ENCODE peak calls at places on chromosomes 12 and 14, in eight cellular contexts. I, R, Z, K, U, C, D and E are unnamed samples.

GRCh38 chr12:129538137-129538536 is 365.7 kb downstream of the TMEM132D start:
- DNase-seq in I (no peak), R (no peak), Z (no peak), K (no peak), U (no peak), C (no peak), D (no peak), E (no peak)

GRCh38 chr12:10584415-10584814 is 29.0 kb downstream of the MAGOHB start:
- DNase-seq in I (no peak), R (no peak), Z (no peak), K (no peak), U (peak), C (no peak), D (no peak), E (no peak)

GRCh38 chr14:80901260-80901659 is 40.3 kb downstream of the CEP128 start:
- DNase-seq in I (no peak), R (no peak), Z (no peak), K (no peak), U (no peak), C (no peak), D (no peak), E (no peak)

GRCh38 chr14:76309572-76310551 is 66.1 kb upstream of the ESRRB start:
- DNase-seq in I (peak), R (no peak), Z (peak), K (no peak), U (no peak), C (no peak), D (peak), E (peak)

GRCh38 chr12:38137716-38138115 is 178.9 kb upstream of the ALG10B start:
- DNase-seq in I (no peak), R (no peak), Z (no peak), K (no peak), U (no peak), C (no peak), D (no peak), E (no peak)

GRCh38 chr12:44584625-44585024 is 291.5 kb downstream of the NELL2 start:
- DNase-seq in I (no peak), R (no peak), Z (no peak), K (no peak), U (no peak), C (no peak), D (no peak), E (no peak)

GRCh38 chr14:23539209-23539866 is 12.2 kb downstream of the ZFHX2 start:
- DNase-seq in I (no peak), R (peak), Z (no peak), K (no peak), U (peak), C (no peak), D (peak), E (peak)

GRCh38 chr14:74506408-74506807 is 12.8 kb downstream of the ISCA2 start:
- DNase-seq in I (no peak), R (no peak), Z (no peak), K (no peak), U (no peak), C (no peak), D (no peak), E (no peak)

GRCh38 chr12:89024580-89024979 is 327.7 kb downstream of the DUSP6 start:
- DNase-seq in I (no peak), R (no peak), Z (no peak), K (no peak), U (no peak), C (no peak), D (no peak), E (no peak)

GRCh38 chr12:105083551-105084105 is 630 bp downstream of the ALDH1L2 start:
- DNase-seq in I (peak), R (no peak), Z (peak), K (no peak), U (peak), C (no peak), D (peak), E (no peak)

GRCh38 chr14:55889124-55889523 is 229.1 kb upstream of the PELI2 start:
- DNase-seq in I (no peak), R (no peak), Z (no peak), K (no peak), U (no peak), C (no peak), D (no peak), E (no peak)

GRCh38 chr12:123134265-123134664 is 16.6 kb downstream of the PITPNM2 start:
- DNase-seq in I (no peak), R (no peak), Z (no peak), K (no peak), U (no peak), C (no peak), D (no peak), E (no peak)

GRCh38 chr12:79455314-79455713 is 235.4 kb downstream of the PAWR start:
- DNase-seq in I (no peak), R (no peak), Z (no peak), K (no peak), U (peak), C (no peak), D (no peak), E (no peak)

GRCh38 chr12:111362687-111363475 is 6.0 kb downstream of the PHETA1 start:
- DNase-seq in I (no peak), R (no peak), Z (no peak), K (no peak), U (no peak), C (no peak), D (no peak), E (no peak)

GRCh38 chr14:99717682-99718013 is 33.5 kb downstream of the CYP46A1 start:
- DNase-seq in I (no peak), R (no peak), Z (no peak), K (no peak), U (no peak), C (no peak), D (no peak), E (no peak)

GRCh38 chr14:78154827-78155226 is 15.3 kb upstream of the NRXN3 start:
- DNase-seq in I (no peak), R (no peak), Z (no peak), K (no peak), U (peak), C (no peak), D (peak), E (no peak)

GRCh38 chr12:128510527-128510926 is 243.6 kb downstream of the TMEM132C start:
- DNase-seq in I (no peak), R (no peak), Z (no peak), K (no peak), U (no peak), C (no peak), D (no peak), E (no peak)

GRCh38 chr12:111788178-111788654 is 21.5 kb downstream of the ALDH2 start:
- DNase-seq in I (no peak), R (peak), Z (peak), K (no peak), U (peak), C (no peak), D (no peak), E (no peak)

GRCh38 chr12:58364389-58365086 is 423.2 kb downstream of the ATP23 start:
- DNase-seq in I (no peak), R (no peak), Z (no peak), K (no peak), U (peak), C (no peak), D (no peak), E (no peak)

GRCh38 chr14:57122129-57122528 is 146.6 kb downstream of the EXOC5 start:
- DNase-seq in I (no peak), R (no peak), Z (no peak), K (no peak), U (no peak), C (no peak), D (no peak), E (no peak)

GRCh38 chr14:105908481-105908911 is 382.1 kb downstream of the TMEM121 start:
- DNase-seq in I (no peak), R (peak), Z (no peak), K (no peak), U (no peak), C (no peak), D (no peak), E (no peak)

GRCh38 chr12:71581206-71581605 is 82.4 kb downstream of the ZFC3H1 start:
- DNase-seq in I (no peak), R (no peak), Z (no peak), K (no peak), U (no peak), C (no peak), D (no peak), E (no peak)

GRCh38 chr14:90140956-90141316 is 79.1 kb downstream of the KCNK13 start:
- DNase-seq in I (no peak), R (no peak), Z (no peak), K (no peak), U (peak), C (no peak), D (no peak), E (no peak)

GRCh38 chr12:93019240-93019910 is 90.3 kb upstream of the EEA1 start:
- DNase-seq in I (no peak), R (no peak), Z (no peak), K (no peak), U (no peak), C (no peak), D (no peak), E (no peak)

GRCh38 chr12:118063567-118064391 is 2.8 kb upstream of the WSB2 start:
- DNase-seq in I (no peak), R (no peak), Z (no peak), K (no peak), U (peak), C (no peak), D (no peak), E (no peak)

GRCh38 chr14:22071001-22071400 is 397.4 kb upstream of the OR4E1 start:
- DNase-seq in I (no peak), R (peak), Z (no peak), K (no peak), U (no peak), C (peak), D (no peak), E (no peak)

GRCh38 chr14:68476212-68476964 is 316.5 kb downstream of the ZFP36L1 start:
- DNase-seq in I (no peak), R (peak), Z (peak), K (no peak), U (peak), C (no peak), D (no peak), E (no peak)

GRCh38 chr12:111024205-111024794 is 103.9 kb upstream of the MYL2 start:
- DNase-seq in I (no peak), R (peak), Z (peak), K (peak), U (peak), C (peak), D (peak), E (peak)

GRCh38 chr12:11986165-11986564 is 84.6 kb upstream of the BCL2L14 start:
- DNase-seq in I (no peak), R (no peak), Z (no peak), K (no peak), U (no peak), C (no peak), D (no peak), E (no peak)

GRCh38 chr12:121513464-121514183 is 67.2 kb downstream of the KDM2B start:
- DNase-seq in I (no peak), R (peak), Z (no peak), K (no peak), U (no peak), C (no peak), D (peak), E (no peak)

GRCh38 chr12:131862600-131862993 is 31.8 kb upstream of the ULK1 start:
- DNase-seq in I (no peak), R (no peak), Z (no peak), K (no peak), U (no peak), C (no peak), D (no peak), E (no peak)

GRCh38 chr12:107379852-107380567 is 286.7 kb upstream of the CRY1 start:
- DNase-seq in I (no peak), R (no peak), Z (no peak), K (no peak), U (peak), C (no peak), D (no peak), E (peak)

GRCh38 chr12:122082621-122083356 is 4.2 kb downstream of the MLXIP start:
- DNase-seq in I (no peak), R (no peak), Z (no peak), K (no peak), U (no peak), C (no peak), D (no peak), E (no peak)

GRCh38 chr14:22520235-22520634 is 68.8 kb downstream of the DAD1 start:
- DNase-seq in I (no peak), R (no peak), Z (no peak), K (no peak), U (peak), C (no peak), D (no peak), E (no peak)

GRCh38 chr14:95460647-95461478 is 55.6 kb downstream of the SYNE3 start:
- DNase-seq in I (no peak), R (no peak), Z (no peak), K (no peak), U (peak), C (no peak), D (peak), E (no peak)

GRCh38 chr12:90153827-90154226 is 445.2 kb upstream of the ATP2B1 start:
- DNase-seq in I (no peak), R (no peak), Z (no peak), K (no peak), U (no peak), C (no peak), D (no peak), E (no peak)

GRCh38 chr12:132310181-132311040 is 19.0 kb downstream of the GALNT9 start:
- DNase-seq in I (no peak), R (no peak), Z (no peak), K (no peak), U (no peak), C (no peak), D (no peak), E (no peak)

GRCh38 chr14:51428981-51429380 is 188.9 kb downstream of the TMX1 start:
- DNase-seq in I (no peak), R (no peak), Z (no peak), K (no peak), U (no peak), C (no peak), D (no peak), E (no peak)

GRCh38 chr12:89540586-89540985 is 14.7 kb upstream of the POC1B start:
- DNase-seq in I (no peak), R (no peak), Z (no peak), K (no peak), U (no peak), C (no peak), D (no peak), E (no peak)

GRCh38 chr12:38664661-38665269 is 240.6 kb downstream of the CPNE8 start:
- DNase-seq in I (no peak), R (peak), Z (no peak), K (no peak), U (peak), C (no peak), D (no peak), E (no peak)

DNA sequence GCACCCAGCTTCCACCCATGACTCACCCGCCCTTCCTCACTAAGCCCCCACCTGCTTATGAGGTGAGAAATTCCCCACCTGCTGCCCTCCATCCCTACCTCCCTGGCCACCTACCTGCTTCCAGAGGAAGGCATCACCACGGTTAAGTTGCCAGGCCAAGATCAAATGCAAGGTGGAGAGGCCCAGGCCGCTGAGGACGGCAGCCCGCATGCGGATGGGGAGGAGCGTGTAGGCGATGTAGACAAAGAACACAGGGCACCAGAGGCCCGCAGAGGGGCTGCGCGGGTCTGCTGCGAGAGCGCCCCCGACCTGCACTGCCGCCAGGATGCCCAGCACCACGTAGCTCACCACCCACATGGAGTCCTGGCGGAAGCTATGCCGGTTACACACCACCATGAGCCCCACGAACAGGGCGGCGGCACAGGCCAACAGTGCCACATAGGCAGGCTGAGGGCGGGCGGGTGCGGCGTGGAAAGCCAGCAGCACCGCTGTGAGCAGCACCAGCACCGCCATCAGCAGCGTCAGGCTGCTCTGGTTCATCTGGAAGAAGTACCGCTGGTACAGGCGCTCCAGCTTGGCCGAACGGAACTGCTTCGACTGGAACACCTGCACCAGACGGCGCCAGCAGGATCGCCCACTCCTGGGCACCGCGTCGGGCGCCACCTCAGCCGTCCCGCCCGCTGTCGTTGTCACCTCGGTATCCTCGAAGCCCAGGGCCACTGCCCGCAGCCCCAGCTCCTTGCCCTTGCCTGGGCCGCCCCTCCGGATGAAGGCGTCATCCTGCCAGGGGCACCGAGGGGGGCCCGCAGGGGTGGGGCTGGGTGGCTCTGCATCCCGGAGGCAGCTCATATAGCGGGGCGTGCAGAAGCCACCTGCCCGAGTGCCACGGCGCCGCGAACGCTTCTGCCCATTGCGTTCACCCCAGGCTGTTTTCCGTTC is 6.2 kb downstream of the ADCY6 start:
- DNase-seq in I (no peak), R (no peak), Z (no peak), K (no peak), U (no peak), C (no peak), D (no peak), E (no peak)
- TF ChIP-seq CTCF in I (no peak), R (no peak), Z (no peak), K (no peak), U (no peak), C (no peak), D (no peak), E (no peak)

GRCh38 chr14:29706700-29707099 is 220.9 kb downstream of the PRKD1 start:
- DNase-seq in I (no peak), R (no peak), Z (no peak), K (no peak), U (no peak), C (no peak), D (no peak), E (no peak)

GRCh38 chr14:29712586-29712985 is 215.1 kb downstream of the PRKD1 start:
- DNase-seq in I (no peak), R (no peak), Z (no peak), K (no peak), U (no peak), C (no peak), D (no peak), E (no peak)

GRCh38 chr14:29705801-29706200 is 221.8 kb downstream of the PRKD1 start:
- DNase-seq in I (no peak), R (no peak), Z (no peak), K (no peak), U (no peak), C (no peak), D (no peak), E (no peak)

GRCh38 chr14:29709490-29709889 is 218.2 kb downstream of the PRKD1 start:
- DNase-seq in I (no peak), R (no peak), Z (no peak), K (no peak), U (peak), C (no peak), D (no peak), E (no peak)

GRCh38 chr14:29710015-29710414 is 217.6 kb downstream of the PRKD1 start:
- DNase-seq in I (no peak), R (no peak), Z (no peak), K (no peak), U (peak), C (no peak), D (no peak), E (no peak)
- TF ChIP-seq CTCF in I (no peak), R (no peak), Z (peak), K (no peak), U (peak), C (no peak), D (no peak), E (peak)

GRCh38 chr12:18008642-18009041 is 81.4 kb downstream of the RERGL start:
- DNase-seq in I (no peak), R (no peak), Z (no peak), K (no peak), U (no peak), C (no peak), D (no peak), E (no peak)
- TF ChIP-seq CTCF in I (no peak), R (no peak), Z (no peak), K (no peak), U (no peak), C (no peak), D (no peak), E (no peak)

DNA sequence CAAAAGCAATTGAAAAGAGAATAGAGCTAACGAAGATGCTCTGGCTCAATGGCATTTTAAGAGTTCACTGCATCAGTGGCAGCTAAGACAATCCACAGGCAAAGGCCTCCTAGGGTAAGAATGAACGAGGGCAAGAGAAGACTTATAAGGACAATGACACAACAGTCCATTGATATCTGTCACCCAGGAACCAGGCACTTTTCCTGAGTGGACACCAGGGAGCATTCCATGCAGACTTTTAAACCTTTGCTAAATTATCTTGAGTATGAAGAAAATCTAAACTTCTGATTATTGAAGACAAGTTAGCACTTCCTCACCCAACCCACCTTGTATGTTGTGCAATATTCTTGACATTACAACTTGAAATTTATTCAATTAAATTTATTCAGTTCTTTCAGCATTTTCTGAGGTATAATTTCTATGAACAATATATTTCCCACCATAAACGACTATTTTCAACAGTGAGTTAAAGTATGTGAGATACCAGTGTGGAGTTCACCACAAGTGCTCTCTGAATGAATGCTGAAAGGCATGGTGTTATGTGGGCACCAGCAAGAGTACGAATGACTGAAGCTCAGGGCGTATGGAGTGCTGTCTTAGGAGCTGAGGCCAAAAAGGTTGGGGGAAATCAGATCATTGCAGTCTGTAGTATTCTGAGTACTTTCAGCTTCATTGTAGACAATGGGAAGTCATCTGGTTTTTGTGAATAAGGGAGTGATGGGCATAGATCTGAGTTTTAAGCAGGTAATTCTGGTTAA is 124.3 kb upstream of the LMNTD1 start:
- DNase-seq in I (no peak), R (no peak), Z (no peak), K (no peak), U (no peak), C (no peak), D (no peak), E (no peak)
- TF ChIP-seq CTCF in I (no peak), R (no peak), Z (no peak), K (no peak), U (no peak), C (no peak), D (no peak), E (no peak)

GRCh38 chr12:109779382-109779781 is 53.8 kb downstream of the TRPV4 start:
- DNase-seq in I (no peak), R (no peak), Z (no peak), K (no peak), U (no peak), C (no peak), D (no peak), E (no peak)
- TF ChIP-seq CTCF in I (no peak), R (no peak), Z (no peak), K (no peak), U (no peak), C (no peak), D (no peak), E (no peak)

DNA sequence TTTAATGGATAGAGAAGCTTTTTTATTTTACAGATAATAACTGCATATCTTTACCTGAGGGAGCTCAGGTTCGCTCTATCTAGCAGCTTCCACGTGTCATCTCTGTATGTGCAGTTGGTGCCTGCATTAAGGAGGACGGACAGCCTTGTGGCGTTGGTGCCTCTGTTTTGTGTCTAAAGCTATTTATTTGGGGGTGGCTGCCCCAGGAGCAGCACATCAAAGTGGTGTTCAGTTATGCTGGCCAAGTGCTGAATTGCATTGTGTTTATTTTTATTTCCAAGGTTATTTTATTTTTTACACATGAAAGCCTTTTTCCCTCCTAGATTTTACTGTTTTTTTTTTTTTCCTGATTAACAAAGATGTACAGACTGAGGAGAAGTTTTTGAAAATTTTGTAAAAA is 59.7 kb downstream of the RASSF3 start:
- DNase-seq in I (no peak), R (no peak), Z (no peak), K (no peak), U (no peak), C (no peak), D (no peak), E (no peak)
- TF ChIP-seq CTCF in I (no peak), R (no peak), Z (no peak), K (no peak), U (no peak), C (peak), D (no peak), E (no peak)